ENCODE peak calls at places on chromosomes 13 and 19, in nine cellular contexts. D is fibroblast of lung, Z is tibial artery, L is bronchial epithelial cell, F is adrenal gland, W is fibroblast of mammary gland, T is PC-9, K is thoracic aorta, Q is transverse colon. B is an unnamed sample.

GRCh38 chr19:41265376-41266153 is 1.4 kb downstream of the HNRNPUL1 start:
- DNase-seq in D (peak), Z (no peak), L (peak), F (peak), W (peak), T (peak), K (no peak), Q (peak), B (peak)

GRCh38 chr13:33846306-33847062 is 28.5 kb downstream of the RFC3 start:
- DNase-seq in D (no peak), Z (no peak), L (no peak), F (no peak), W (no peak), T (no peak), K (no peak), Q (no peak), B (no peak)

GRCh38 chr13:43614063-43614462 is 172.7 kb downstream of the ENOX1 start:
- DNase-seq in D (no peak), Z (no peak), L (no peak), F (no peak), W (no peak), T (no peak), K (no peak), Q (no peak), B (no peak)

GRCh38 chr19:9323557-9323918 is 441 bp upstream of the ZNF559 start:
- DNase-seq in D (peak), Z (peak), L (peak), F (peak), W (peak), T (peak), K (peak), Q (peak), B (peak)

GRCh38 chr13:98746968-98747367 is 5.5 kb downstream of the SLC15A1 start:
- DNase-seq in D (no peak), Z (no peak), L (peak), F (no peak), W (peak), T (peak), K (no peak), Q (peak), B (no peak)

GRCh38 chr19:2394054-2394668 is 33.2 kb downstream of the TIMM13 start:
- DNase-seq in D (no peak), Z (no peak), L (no peak), F (no peak), W (no peak), T (no peak), K (no peak), Q (peak), B (no peak)

GRCh38 chr19:2691951-2692350 is 10.5 kb downstream of the GNG7 start:
- DNase-seq in D (no peak), Z (no peak), L (no peak), F (no peak), W (no peak), T (no peak), K (no peak), Q (no peak), B (no peak)

GRCh38 chr13:37954191-37954590 is 84.6 kb upstream of the TRPC4 start:
- DNase-seq in D (no peak), Z (no peak), L (peak), F (no peak), W (no peak), T (peak), K (no peak), Q (no peak), B (no peak)

GRCh38 chr13:34779171-34779570 is 162.9 kb upstream of the NBEA start:
- DNase-seq in D (no peak), Z (no peak), L (no peak), F (peak), W (no peak), T (no peak), K (no peak), Q (no peak), B (no peak)

GRCh38 chr13:36456577-36456976 is 24.3 kb downstream of the CCNA1 start:
- DNase-seq in D (no peak), Z (no peak), L (peak), F (no peak), W (no peak), T (no peak), K (no peak), Q (no peak), B (no peak)

GRCh38 chr19:9668544-9668943 is 6.4 kb downstream of the ZNF562 start:
- DNase-seq in D (no peak), Z (no peak), L (no peak), F (no peak), W (no peak), T (no peak), K (no peak), Q (no peak), B (no peak)

GRCh38 chr19:12668937-12669271 is 2.3 kb downstream of the WDR83 start:
- DNase-seq in D (peak), Z (peak), L (peak), F (peak), W (peak), T (peak), K (no peak), Q (peak), B (peak)

GRCh38 chr13:42474954-42475353 is 99.0 kb upstream of the TNFSF11 start:
- DNase-seq in D (peak), Z (no peak), L (no peak), F (no peak), W (peak), T (no peak), K (no peak), Q (no peak), B (peak)

GRCh38 chr19:23312515-23312914 is 62.3 kb upstream of the ZNF724 start:
- DNase-seq in D (no peak), Z (no peak), L (peak), F (no peak), W (no peak), T (no peak), K (no peak), Q (no peak), B (no peak)

GRCh38 chr13:96229356-96229755 is 139.4 kb downstream of the HS6ST3 start:
- DNase-seq in D (peak), Z (no peak), L (peak), F (peak), W (peak), T (no peak), K (no peak), Q (no peak), B (no peak)
- TF ChIP-seq CTCF in D (peak), Z (no peak), L (peak), F (peak), W (peak), T (peak), K (no peak), Q (peak), B (peak)

GRCh38 chr19:29679598-29680210 is 14.4 kb downstream of the PLEKHF1 start:
- DNase-seq in D (no peak), Z (no peak), L (no peak), F (no peak), W (no peak), T (no peak), K (no peak), Q (no peak), B (no peak)
- H3K4me3 ChIP-seq in D (no peak), Z (no peak), L (no peak), F (no peak), W (no peak), T (no peak), K (no peak), Q (no peak), B (no peak)

DNA sequence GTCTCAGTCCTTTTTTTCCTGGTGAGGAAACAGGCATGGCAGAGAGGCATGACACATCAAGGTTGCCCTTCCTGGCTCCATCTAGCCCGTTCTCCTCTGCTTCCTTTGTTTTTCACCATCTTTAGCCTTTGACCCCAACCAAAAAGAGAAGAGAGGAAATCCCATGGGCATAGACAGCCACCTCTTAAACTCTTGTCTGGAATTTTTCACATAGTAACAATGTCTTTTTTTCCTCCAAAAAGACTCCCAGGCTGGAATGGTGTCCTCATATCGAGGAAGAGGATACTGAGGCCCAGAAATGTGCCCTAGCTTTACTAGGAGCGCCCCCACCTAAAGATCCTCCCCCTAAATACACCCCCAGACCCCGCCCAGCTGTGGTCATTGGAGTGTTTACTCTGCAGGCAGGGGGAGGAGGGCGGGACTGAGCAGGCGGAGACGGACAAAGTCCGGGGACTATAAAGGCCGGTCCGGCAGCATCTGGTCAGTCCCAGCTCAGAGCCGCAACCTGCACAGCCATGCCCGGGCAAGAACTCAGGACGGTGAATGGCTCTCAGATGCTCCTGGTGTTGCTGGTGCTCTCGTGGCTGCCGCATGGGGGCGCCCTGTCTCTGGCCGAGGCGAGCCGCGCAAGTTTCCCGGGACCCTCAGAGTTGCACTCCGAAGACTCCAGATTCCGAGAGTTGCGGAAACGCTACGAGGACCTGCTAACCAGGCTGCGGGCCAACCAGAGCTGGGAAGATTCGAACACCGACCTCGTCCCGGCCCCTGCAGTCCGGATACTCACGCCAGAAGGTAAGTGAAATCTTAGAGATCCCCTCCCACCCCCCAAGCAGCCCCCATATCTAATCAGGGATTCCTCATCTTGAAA is at the start of gene GDF15:
- DNase-seq in D (peak), Z (peak), L (peak), F (peak), W (peak), T (peak), K (no peak), Q (peak), B (peak)
- TF ChIP-seq CTCF in D (peak), Z (peak), L (peak), F (peak), W (peak), T (peak), K (peak), Q (peak), B (peak)

GRCh38 chr13:81446441-81446840 is 1105.5 kb upstream of the SPRY2 start:
- DNase-seq in D (no peak), Z (no peak), L (peak), F (no peak), W (no peak), T (no peak), K (no peak), Q (no peak), B (no peak)
- H3K4me3 ChIP-seq in D (no peak), Z (no peak), L (no peak), F (no peak), W (no peak), T (no peak), K (no peak), Q (no peak), B (no peak)

GRCh38 chr19:13842294-13843103 is 34.4 kb upstream of the NANOS3 start:
- DNase-seq in D (peak), Z (peak), L (no peak), F (peak), W (peak), T (peak), K (peak), Q (peak), B (peak)
- TF ChIP-seq CTCF in D (no peak), Z (no peak), L (no peak), F (no peak), W (no peak), T (no peak), K (no peak), Q (no peak), B (no peak)

B was measured in astrocyte of the spinal cord.